ENCODE peak calls at places on chromosomes 11 and 22, in six cellular contexts. R is GM12891, X is cardiac fibroblast, G is AG04450, C is osteocyte, Z is nephron progenitor cell. J is an unnamed sample.

GRCh38 chr22:21713428-21714058 is 22.1 kb downstream of the YPEL1 start:
- DNase-seq in G (no peak), C (no peak), X (no peak), Z (no peak), R (no peak), J (no peak)

GRCh38 chr11:11988099-11988651 is 20.3 kb downstream of the DKK3 start:
- DNase-seq in G (no peak), Z (no peak), R (no peak), X (peak), C (no peak), J (no peak)

GRCh38 chr11:11839718-11840117 is 2.1 kb upstream of the USP47 start:
- DNase-seq in R (no peak), G (no peak), C (no peak), X (no peak), Z (no peak), J (no peak)

GRCh38 chr11:113896156-113896879 is 8.3 kb upstream of the HTR3B start:
- DNase-seq in R (no peak), G (no peak), Z (peak), X (peak), C (no peak), J (no peak)

GRCh38 chr11:107272561-107272960 is 185.1 kb downstream of the CWF19L2 start:
- DNase-seq in X (no peak), Z (no peak), C (no peak), R (no peak), G (no peak), J (no peak)

GRCh38 chr22:38172489-38173155 is 9.0 kb downstream of the PLA2G6 start:
- DNase-seq in C (no peak), X (peak), Z (no peak), G (no peak), R (no peak), J (no peak)

GRCh38 chr11:117443269-117444186 is 115.9 kb downstream of the CEP164 start:
- DNase-seq in R (no peak), C (no peak), G (no peak), X (peak), Z (peak), J (no peak)

GRCh38 chr11:16346975-16347374 is 9.4 kb downstream of the SOX6 start:
- DNase-seq in G (no peak), Z (no peak), C (no peak), R (no peak), X (no peak), J (no peak)

GRCh38 chr22:42432020-42432596 is at the start of gene NFAM1:
- DNase-seq in Z (peak), R (no peak), X (no peak), C (no peak), G (no peak), J (no peak)

GRCh38 chr11:84721561-84721961 is 905.6 kb downstream of the DLG2 start:
- DNase-seq in G (no peak), X (no peak), C (no peak), Z (no peak), R (no peak), J (no peak)

GRCh38 chr22:45977003-45977395 is at the start of gene WNT7B:
- DNase-seq in C (no peak), X (no peak), Z (no peak), R (no peak), G (no peak), J (no peak)

GRCh38 chr11:43486141-43486540 is 127.4 kb downstream of the TTC17 start:
- DNase-seq in G (no peak), Z (no peak), X (peak), C (no peak), R (no peak), J (no peak)

GRCh38 chr11:9733212-9733611 is 69.3 kb downstream of the SWAP70 start:
- DNase-seq in C (no peak), R (no peak), X (no peak), Z (no peak), G (no peak), J (no peak)

GRCh38 chr11:406796-407650 is 7.8 kb downstream of the SIGIRR start:
- DNase-seq in Z (peak), C (no peak), R (peak), G (peak), X (peak), J (peak)

GRCh38 chr22:49968831-49969661 is 8.5 kb downstream of the PIM3 start:
- DNase-seq in C (no peak), X (no peak), G (no peak), R (no peak), Z (peak), J (no peak)

GRCh38 chr11:76604652-76605241 is 65.8 kb downstream of the LRRC32 start:
- DNase-seq in C (peak), Z (no peak), G (no peak), X (peak), R (no peak), J (no peak)

GRCh38 chr11:110125632-110126031 is 32.4 kb downstream of the ZC3H12C start:
- DNase-seq in Z (no peak), G (no peak), C (no peak), X (peak), R (no peak), J (no peak)

GRCh38 chr22:49768511-49768910 is 59.2 kb downstream of the BRD1 start:
- DNase-seq in G (no peak), R (no peak), X (peak), C (no peak), Z (no peak), J (no peak)

GRCh38 chr11:133819114-133819513 is 26.2 kb downstream of the SPATA19 start:
- DNase-seq in R (no peak), X (no peak), Z (no peak), G (no peak), C (peak), J (no peak)

GRCh38 chr11:94537051-94537600 is 6.6 kb upstream of the FUT4 start:
- DNase-seq in C (no peak), G (peak), Z (no peak), X (peak), R (no peak), J (no peak)

J was measured in effector memory CD4-positive, alpha-beta T cell.